ENCODE peak calls at places on chromosomes 4 and X, in ten cellular contexts. G is Daoy; X is AG04450; T is T-helper 2 cell; S is adrenal gland; Q is HFFc6; M is islet precursor cell; I is pancreas; Y is stimulated activated CD8-positive, alpha-beta memory T cell treated with anti-CD3 and anti-CD28 coated beads, Interleukin-2, amount 100 ng/mL, for 48 hours; K is amniotic epithelial cell. O is an unnamed sample.

GRCh38 chr4:156138781-156139280 is 185.2 kb upstream of the CTSO start:
- DNase-seq in G (no peak), X (no peak), T (no peak), S (no peak), Q (no peak), M (no peak), I (no peak), Y (no peak), K (no peak), O (no peak)

GRCh38 chrX:129984196-129984962 is 1.9 kb downstream of the BCORL1 start:
- DNase-seq in G (peak), X (no peak), T (no peak), S (peak), Q (no peak), M (peak), I (peak), Y (no peak), K (no peak), O (peak)

GRCh38 chr4:109162759-109163158 is 139.7 kb downstream of the COL25A1 start:
- DNase-seq in G (no peak), X (no peak), T (no peak), S (no peak), Q (no peak), M (no peak), I (no peak), Y (no peak), K (no peak), O (no peak)

GRCh38 chrX:134732152-134732551 is 73.9 kb upstream of the PLAC1 start:
- DNase-seq in G (no peak), X (no peak), T (no peak), S (no peak), Q (no peak), M (no peak), I (no peak), Y (no peak), K (peak), O (no peak)

GRCh38 chr4:15476396-15476795 is 6.7 kb downstream of the CC2D2A start:
- DNase-seq in G (no peak), X (no peak), T (no peak), S (no peak), Q (no peak), M (no peak), I (no peak), Y (no peak), K (no peak), O (no peak)

GRCh38 chr4:76074468-76074867 is at the start of gene ART3:
- DNase-seq in G (no peak), X (no peak), T (no peak), S (no peak), Q (no peak), M (no peak), I (no peak), Y (no peak), K (peak), O (no peak)

GRCh38 chrX:45622538-45622937 is 421.9 kb upstream of the DIPK2B start:
- DNase-seq in G (peak), X (no peak), T (no peak), S (no peak), Q (peak), M (no peak), I (no peak), Y (no peak), K (peak), O (peak)

GRCh38 chr4:10296730-10297129 is 160.5 kb downstream of the ZNF518B start:
- DNase-seq in G (no peak), X (no peak), T (no peak), S (no peak), Q (peak), M (peak), I (no peak), Y (no peak), K (no peak), O (no peak)

GRCh38 chr4:89661490-89661889 is 175.5 kb downstream of the SNCA start:
- DNase-seq in G (peak), X (no peak), T (no peak), S (no peak), Q (peak), M (peak), I (no peak), Y (no peak), K (peak), O (peak)

GRCh38 chrX:153704021-153704526 is 16.3 kb downstream of the SLC6A8 start:
- DNase-seq in G (no peak), X (no peak), T (no peak), S (no peak), Q (no peak), M (no peak), I (no peak), Y (no peak), K (no peak), O (no peak)

GRCh38 chr4:13547563-13548041 is 3.3 kb upstream of the NKX3-2 start:
- DNase-seq in G (peak), X (no peak), T (peak), S (no peak), Q (no peak), M (peak), I (no peak), Y (no peak), K (no peak), O (no peak)

GRCh38 chrX:153032397-153033118 is 23.7 kb upstream of the PNMA3 start:
- DNase-seq in G (peak), X (no peak), T (peak), S (peak), Q (peak), M (peak), I (peak), Y (peak), K (peak), O (peak)

GRCh38 chr4:111873801-111874200 is 271.5 kb upstream of the FAM241A start:
- DNase-seq in G (no peak), X (no peak), T (no peak), S (no peak), Q (no peak), M (no peak), I (no peak), Y (no peak), K (peak), O (no peak)

GRCh38 chrX:119853449-119853848 is 686 bp upstream of the UPF3B start:
- DNase-seq in G (no peak), X (no peak), T (no peak), S (no peak), Q (no peak), M (no peak), I (no peak), Y (no peak), K (no peak), O (peak)

GRCh38 chr4:47313396-47313795 is 150.1 kb downstream of the COMMD8 start:
- DNase-seq in G (no peak), X (no peak), T (no peak), S (no peak), Q (no peak), M (no peak), I (no peak), Y (no peak), K (peak), O (no peak)

GRCh38 chr4:91116861-91117260 is 989.7 kb downstream of the CCSER1 start:
- DNase-seq in G (no peak), X (no peak), T (no peak), S (no peak), Q (no peak), M (no peak), I (no peak), Y (no peak), K (peak), O (peak)

GRCh38 chrX:53282313-53282712 is 929 bp upstream of the IQSEC2 start:
- DNase-seq in G (no peak), X (no peak), T (no peak), S (no peak), Q (no peak), M (peak), I (no peak), Y (no peak), K (no peak), O (no peak)

GRCh38 chr4:144787365-144788263 is 141.7 kb downstream of the HHIP start:
- DNase-seq in G (peak), X (peak), T (no peak), S (no peak), Q (peak), M (no peak), I (no peak), Y (no peak), K (peak), O (peak)

GRCh38 chrX:32041181-32041580 is 969.3 kb upstream of the FTHL17 start:
- DNase-seq in G (no peak), X (no peak), T (no peak), S (no peak), Q (no peak), M (no peak), I (no peak), Y (no peak), K (no peak), O (no peak)

GRCh38 chrX:45031830-45032229 is 158.8 kb downstream of the KDM6A start:
- DNase-seq in G (no peak), X (no peak), T (no peak), S (no peak), Q (no peak), M (no peak), I (no peak), Y (no peak), K (no peak), O (no peak)

GRCh38 chrX:136162827-136163427 is 15.6 kb downstream of the FHL1 start:
- DNase-seq in G (peak), X (no peak), T (peak), S (peak), Q (peak), M (peak), I (no peak), Y (no peak), K (peak), O (peak)

GRCh38 chrX:122188751-122189150 is 995.3 kb upstream of the GRIA3 start:
- DNase-seq in G (no peak), X (no peak), T (no peak), S (no peak), Q (no peak), M (no peak), I (no peak), Y (no peak), K (no peak), O (no peak)

GRCh38 chr4:52840531-52841350 is 21.4 kb upstream of the RASL11B start:
- DNase-seq in G (no peak), X (no peak), T (no peak), S (no peak), Q (no peak), M (peak), I (no peak), Y (no peak), K (no peak), O (no peak)

GRCh38 chr4:89491731-89492235 is 184.2 kb upstream of the GPRIN3 start:
- DNase-seq in G (no peak), X (no peak), T (no peak), S (no peak), Q (no peak), M (no peak), I (no peak), Y (no peak), K (no peak), O (no peak)

GRCh38 chrX:2629316-2630168 is 61.6 kb upstream of the CD99 start:
- DNase-seq in G (no peak), X (no peak), T (peak), S (no peak), Q (no peak), M (no peak), I (peak), Y (no peak), K (no peak), O (peak)

GRCh38 chr4:1278336-1278670 is 11.4 kb upstream of the MAEA start:
- DNase-seq in G (peak), X (no peak), T (no peak), S (no peak), Q (peak), M (no peak), I (no peak), Y (no peak), K (peak), O (no peak)

GRCh38 chr4:88738714-88739366 is 41.2 kb upstream of the NAP1L5 start:
- DNase-seq in G (no peak), X (no peak), T (no peak), S (no peak), Q (no peak), M (no peak), I (no peak), Y (no peak), K (no peak), O (no peak)

GRCh38 chr4:14225683-14226207 is 598.2 kb upstream of the BOD1L1 start:
- DNase-seq in G (no peak), X (no peak), T (no peak), S (no peak), Q (no peak), M (no peak), I (no peak), Y (no peak), K (no peak), O (no peak)